ENCODE peak calls at places on chromosomes 13 and 19, in seven cellular contexts. One of them, this sample, is unnamed.

GRCh38 chr13:28792992-28793391 is 27.1 kb upstream of the MTUS2 start:
- DNase-seq in erythroblast: no peak
- DNase-seq in RPMI7951: peak
- DNase-seq in choroid plexus epithelial cell: peak
- DNase-seq in iPS DF 6.9: no peak
- DNase-seq in stomach: no peak
- DNase-seq in transverse colon: no peak
- DNase-seq in this sample: no peak

GRCh38 chr13:60611523-60611922 is 214.5 kb downstream of the TDRD3 start:
- DNase-seq in erythroblast: no peak
- DNase-seq in RPMI7951: no peak
- DNase-seq in choroid plexus epithelial cell: no peak
- DNase-seq in iPS DF 6.9: no peak
- DNase-seq in stomach: no peak
- DNase-seq in transverse colon: no peak
- DNase-seq in this sample: no peak

GRCh38 chr19:37564624-37565369 is 29.8 kb downstream of the ZNF571 start:
- DNase-seq in erythroblast: no peak
- DNase-seq in RPMI7951: no peak
- DNase-seq in choroid plexus epithelial cell: no peak
- DNase-seq in iPS DF 6.9: no peak
- DNase-seq in stomach: no peak
- DNase-seq in transverse colon: no peak
- DNase-seq in this sample: no peak

GRCh38 chr19:12628040-12629022 is 17.6 kb downstream of the ZNF791 start:
- DNase-seq in erythroblast: no peak
- DNase-seq in RPMI7951: peak
- DNase-seq in choroid plexus epithelial cell: peak
- DNase-seq in iPS DF 6.9: no peak
- DNase-seq in stomach: no peak
- DNase-seq in transverse colon: no peak
- DNase-seq in this sample: no peak

GRCh38 chr19:7226749-7227148 is 67.5 kb downstream of the INSR start:
- DNase-seq in erythroblast: no peak
- DNase-seq in RPMI7951: no peak
- DNase-seq in choroid plexus epithelial cell: no peak
- DNase-seq in iPS DF 6.9: no peak
- DNase-seq in stomach: no peak
- DNase-seq in transverse colon: no peak
- DNase-seq in this sample: no peak

GRCh38 chr19:23436944-23437343 is 41.7 kb upstream of the ZNF91 start:
- DNase-seq in erythroblast: peak
- DNase-seq in RPMI7951: peak
- DNase-seq in choroid plexus epithelial cell: no peak
- DNase-seq in iPS DF 6.9: no peak
- DNase-seq in stomach: no peak
- DNase-seq in transverse colon: no peak
- DNase-seq in this sample: no peak

GRCh38 chr13:97588993-97589392 is 155.0 kb downstream of the RAP2A start:
- DNase-seq in erythroblast: no peak
- DNase-seq in RPMI7951: no peak
- DNase-seq in choroid plexus epithelial cell: no peak
- DNase-seq in iPS DF 6.9: no peak
- DNase-seq in stomach: no peak
- DNase-seq in transverse colon: no peak
- DNase-seq in this sample: no peak

GRCh38 chr19:10173527-10173926 is 21.2 kb downstream of the DNMT1 start:
- DNase-seq in erythroblast: no peak
- DNase-seq in RPMI7951: peak
- DNase-seq in choroid plexus epithelial cell: peak
- DNase-seq in iPS DF 6.9: no peak
- DNase-seq in stomach: no peak
- DNase-seq in transverse colon: no peak
- DNase-seq in this sample: no peak

This sample was measured in NCI-H1694 treated with DMSO at 0.1 percent for 48 hours.